ENCODE peak calls at places on chromosomes 1 and 21, in four cellular contexts. I is GM23338, O is left lung, H is lower lobe of right lung. L is an unnamed sample.

GRCh38 chr1:100308777-100309176 is 42.8 kb downstream of the RTCA start:
- DNase-seq in H (no peak), O (no peak), I (no peak), L (no peak)

GRCh38 chr21:15775981-15776380 is 46.2 kb downstream of the USP25 start:
- DNase-seq in O (no peak), H (no peak), I (no peak), L (no peak)

GRCh38 chr1:2352341-2353214 is 38.8 kb downstream of the MORN1 start:
- DNase-seq in O (no peak), H (peak; percentile 45), I (no peak), L (no peak)

GRCh38 chr1:114610546-114611245 is 29.3 kb upstream of the BCAS2 start:
- DNase-seq in I (no peak), H (no peak), O (no peak), L (no peak)

GRCh38 chr1:3903141-3904005 is 3.3 kb upstream of the C1orf174 start:
- DNase-seq in I (no peak), O (peak; percentile 33), H (peak; percentile 45), L (peak; percentile 37)

GRCh38 chr1:161131721-161132409 is 602 bp downstream of the DEDD start:
- DNase-seq in O (no peak), H (no peak), I (peak; percentile 22), L (peak; percentile 34)

GRCh38 chr21:44416193-44416592 is 39.1 kb upstream of the LRRC3 start:
- DNase-seq in I (no peak), H (no peak), O (peak; percentile 12), L (no peak)

GRCh38 chr1:111453706-111454105 is 4.4 kb downstream of the ATP5PB start:
- DNase-seq in O (no peak), H (no peak), I (no peak), L (no peak)

GRCh38 chr1:33181038-33181861 is 593 bp downstream of the TRIM62 start:
- DNase-seq in I (peak; percentile 75), H (peak; percentile 65), O (peak; percentile 53), L (peak; percentile 54)

GRCh38 chr1:147245129-147245528 is 2.6 kb downstream of the CHD1L start:
- DNase-seq in H (no peak), I (no peak), O (no peak), L (no peak)

GRCh38 chr1:166603296-166603695 is 236.0 kb upstream of the POGK start:
- DNase-seq in O (no peak), H (no peak), I (no peak), L (no peak)

GRCh38 chr1:101066260-101066936 is 40.8 kb upstream of the DPH5 start:
- DNase-seq in I (no peak), H (no peak), O (no peak), L (no peak)

GRCh38 chr1:145846191-145846590 is 761 bp downstream of the NUDT17 start:
- DNase-seq in H (no peak), O (no peak), I (peak; percentile 75), L (peak; percentile 23)

GRCh38 chr1:67843746-67844145 is 10.5 kb upstream of the GNG12 start:
- DNase-seq in I (no peak), O (no peak), H (no peak), L (no peak)

GRCh38 chr1:212002536-212002935 is 32.8 kb downstream of the INTS7 start:
- DNase-seq in H (no peak), O (no peak), I (peak; percentile 10), L (no peak)

GRCh38 chr1:156371553-156372264 is 2.7 kb downstream of the RHBG start:
- DNase-seq in H (peak; percentile 82), I (no peak), O (peak; percentile 81), L (no peak)

GRCh38 chr21:37204580-37204979 is 62.6 kb downstream of the VPS26C start:
- DNase-seq in H (no peak), I (no peak), O (no peak), L (no peak)

GRCh38 chr1:206925116-206925736 is 3.5 kb upstream of the FCMR start:
- DNase-seq in H (peak; percentile 83), I (peak; percentile 44), O (peak; percentile 79), L (peak; percentile 80)

GRCh38 chr1:154913242-154913641 is 23.3 kb downstream of the PMVK start:
- DNase-seq in H (no peak), I (no peak), O (no peak), L (no peak)

DNA sequence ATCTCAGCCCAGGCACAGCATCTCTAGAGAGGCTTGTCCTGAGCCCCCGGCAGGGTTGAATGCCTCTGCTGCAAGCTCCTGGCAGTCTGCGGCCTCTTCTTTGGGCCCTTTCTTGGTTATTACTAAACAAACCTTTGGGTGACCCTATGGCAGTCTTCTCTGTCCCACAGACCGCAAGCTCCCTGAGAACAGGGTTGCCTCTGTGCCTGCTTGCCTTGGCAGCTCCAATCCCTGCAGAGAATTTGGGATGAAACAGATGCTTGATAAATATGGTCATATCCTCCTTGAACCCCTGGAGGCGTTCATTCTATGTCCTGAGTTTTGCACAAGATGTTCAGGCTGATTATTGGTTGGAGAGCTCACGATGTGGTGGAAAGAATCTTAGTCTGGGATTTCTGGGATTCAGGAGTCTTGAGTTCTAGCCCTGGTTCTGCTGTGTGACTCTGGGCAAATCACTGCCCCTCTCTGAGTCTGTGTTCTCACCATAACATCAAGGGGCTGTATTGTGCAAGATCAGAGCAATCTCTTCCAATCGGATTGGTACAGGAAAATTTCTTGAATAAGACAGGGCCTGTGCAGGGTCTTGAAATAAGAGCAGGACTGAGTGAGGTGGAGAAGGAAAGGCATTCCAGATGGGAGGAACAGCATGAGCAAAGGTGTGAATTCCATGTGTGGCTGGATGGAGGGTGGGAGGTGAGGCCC is 49.6 kb downstream of the EDN2 start:
- DNase-seq in O (no peak), H (peak; percentile 14), I (no peak), L (no peak)
- H3K27ac ChIP-seq in O (no peak overlapping the region), H (no peak overlapping the region), I (no peak overlapping the region), L (no peak overlapping the region)

DNA sequence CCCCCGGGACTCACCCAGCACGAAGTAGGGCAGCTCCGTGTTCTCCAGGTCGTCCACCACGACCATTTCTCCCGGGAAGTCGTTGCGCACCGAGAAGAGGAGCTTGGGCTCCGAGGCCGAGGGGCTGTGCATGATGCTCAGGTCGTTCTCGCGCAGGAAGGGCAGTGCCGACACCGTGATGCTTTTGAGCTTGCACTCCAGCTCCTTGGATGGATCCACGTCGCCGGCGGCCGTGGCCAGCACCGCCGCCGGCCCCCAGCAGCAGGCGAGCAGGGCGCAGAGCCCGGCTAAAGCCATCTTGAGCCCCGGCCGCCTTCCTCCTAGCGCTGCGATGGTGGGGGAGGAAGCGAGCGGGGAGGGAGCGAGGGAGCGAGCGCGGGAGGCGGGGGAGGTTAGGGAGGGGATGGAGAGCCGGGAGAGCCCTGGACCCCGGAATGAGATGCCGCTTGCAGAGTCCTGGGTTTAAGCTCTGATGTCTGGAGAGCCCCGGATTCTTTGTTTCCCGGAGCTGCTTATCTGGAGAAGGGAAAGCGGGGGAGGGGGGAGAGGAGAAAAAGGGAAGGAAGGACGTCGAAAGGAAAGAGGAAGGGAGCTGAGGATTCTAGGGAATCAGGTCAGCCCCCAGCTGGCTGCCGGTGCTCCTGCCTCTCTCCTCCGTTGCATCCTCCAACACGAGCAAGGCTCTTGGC is at the start of gene ASTN1:
- DNase-seq in H (no peak), O (no peak), I (peak; percentile 85), L (no peak)
- H3K4me3 ChIP-seq in H (peak within 1 kb of the TSS; percentile 32), O (peak within 1 kb of the TSS; percentile 10), I (peak within 1 kb of the TSS; percentile 96), L (no peak within 1 kb of the TSS)

GRCh38 chr1:26349196-26349885 is 4.6 kb downstream of the CRYBG2 start:
- DNase-seq in O (no peak), I (no peak), H (no peak), L (no peak)
- H3K27ac ChIP-seq in O (no peak overlapping the region), I (no peak overlapping the region), H (no peak overlapping the region), L (no peak overlapping the region)

GRCh38 chr1:34884536-34884935 is 25.0 kb upstream of the SMIM12 start:
- DNase-seq in H (no peak), I (no peak), O (no peak), L (no peak)
- H3K4me3 ChIP-seq in H (no peak overlapping the region), I (peak overlapping the region; percentile 92), O (no peak overlapping the region), L (no peak overlapping the region)

GRCh38 chr1:202958544-202959275 is 598 bp upstream of the ADIPOR1 start:
- DNase-seq in O (no peak), H (no peak), I (peak; percentile 32), L (peak; percentile 30)
- H3K27ac ChIP-seq in O (peak overlapping the region; percentile 96), H (peak overlapping the region; percentile 99), I (no peak overlapping the region), L (peak overlapping the region; percentile 93)

GRCh38 chr1:21322681-21323016 is 32.4 kb upstream of the ECE1 start:
- DNase-seq in O (no peak), I (no peak), H (no peak), L (no peak)
- H3K4me3 ChIP-seq in O (no peak overlapping the region), I (peak overlapping the region; percentile 13), H (no peak overlapping the region), L (no peak overlapping the region)